ENCODE peak calls at places on chromosomes 12 and 14, in five cellular contexts. A, K, Y, N and G are unnamed samples. For H3K4me1, the result is how much of the 10 kb centered on the place peaks cover.

GRCh38 chr12:90013409-90013808 is 304.8 kb upstream of the ATP2B1 start:
- DNase-seq in A (no peak), K (peak), N (no peak), Y (no peak), G (no peak)

GRCh38 chr14:80425686-80426085 is 214.4 kb upstream of the DIO2 start:
- DNase-seq in K (peak), Y (no peak), A (no peak), N (no peak), G (no peak)

GRCh38 chr12:103742349-103742784 is 98.7 kb downstream of the NT5DC3 start:
- DNase-seq in Y (peak), A (peak), N (no peak), K (no peak), G (peak)

GRCh38 chr14:101236496-101237240 is 324.6 kb upstream of the DIO3 start:
- DNase-seq in N (no peak), K (no peak), A (peak), Y (no peak), G (no peak)

GRCh38 chr12:6047249-6048227 is 76.9 kb downstream of the VWF start:
- DNase-seq in K (peak), A (no peak), N (no peak), Y (no peak), G (no peak)

GRCh38 chr14:104011824-104012517 is 69.6 kb upstream of the RD3L start:
- DNase-seq in Y (no peak), A (peak), K (no peak), N (peak), G (no peak)

GRCh38 chr12:9741726-9742125 is 8.8 kb upstream of the CLECL1 start:
- DNase-seq in Y (no peak), A (no peak), K (no peak), N (no peak), G (no peak)

GRCh38 chr14:75522224-75522764 is at the start of gene BATF:
- DNase-seq in A (no peak), Y (peak), K (no peak), N (no peak), G (no peak)

GRCh38 chr12:30835216-30835615 is 80.5 kb upstream of the CAPRIN2 start:
- DNase-seq in K (no peak), A (no peak), N (no peak), Y (no peak), G (no peak)

GRCh38 chr12:20188930-20189653 is 179.2 kb upstream of the PDE3A start:
- DNase-seq in A (no peak), Y (no peak), K (peak), N (no peak), G (no peak)

GRCh38 chr12:27705263-27705662 is 5.4 kb upstream of the MRPS35 start:
- DNase-seq in A (no peak), N (no peak), K (peak), Y (no peak), G (no peak)

GRCh38 chr12:44628180-44628579 is 247.9 kb downstream of the NELL2 start:
- DNase-seq in K (no peak), N (no peak), A (no peak), Y (no peak), G (no peak)

GRCh38 chr12:54479421-54479820 is 6.0 kb upstream of the GTSF1 start:
- DNase-seq in Y (no peak), A (no peak), K (no peak), N (no peak), G (no peak)

GRCh38 chr14:94775875-94776217 is 5.9 kb upstream of the GSC start:
- DNase-seq in N (no peak), Y (no peak), A (no peak), K (no peak), G (no peak)

GRCh38 chr14:69685217-69685616 is 73.8 kb downstream of the SUSD6 start:
- DNase-seq in A (no peak), Y (no peak), N (no peak), K (no peak), G (no peak)

GRCh38 chr14:56870336-56870735 is 60.1 kb upstream of the OTX2 start:
- DNase-seq in A (no peak), N (no peak), K (no peak), Y (no peak), G (no peak)

GRCh38 chr14:90624228-90624627 is 192.0 kb downstream of the TTC7B start:
- DNase-seq in Y (no peak), A (no peak), N (peak), K (no peak), G (no peak)

GRCh38 chr12:2057041-2057792 is 4.4 kb downstream of the CACNA1C start:
- DNase-seq in K (peak), A (peak), N (peak), Y (peak), G (peak)

GRCh38 chr12:2053675-2054070 is 886 bp downstream of the CACNA1C start:
- DNase-seq in K (peak), N (peak), A (no peak), Y (no peak), G (no peak)

GRCh38 chr12:2051700-2052625 is 824 bp upstream of the CACNA1C start:
- DNase-seq in Y (no peak), A (no peak), N (no peak), K (peak), G (no peak)

GRCh38 chr12:2052861-2053674 is at the start of gene CACNA1C:
- DNase-seq in N (peak), K (peak), Y (peak), A (peak), G (peak)

DNA sequence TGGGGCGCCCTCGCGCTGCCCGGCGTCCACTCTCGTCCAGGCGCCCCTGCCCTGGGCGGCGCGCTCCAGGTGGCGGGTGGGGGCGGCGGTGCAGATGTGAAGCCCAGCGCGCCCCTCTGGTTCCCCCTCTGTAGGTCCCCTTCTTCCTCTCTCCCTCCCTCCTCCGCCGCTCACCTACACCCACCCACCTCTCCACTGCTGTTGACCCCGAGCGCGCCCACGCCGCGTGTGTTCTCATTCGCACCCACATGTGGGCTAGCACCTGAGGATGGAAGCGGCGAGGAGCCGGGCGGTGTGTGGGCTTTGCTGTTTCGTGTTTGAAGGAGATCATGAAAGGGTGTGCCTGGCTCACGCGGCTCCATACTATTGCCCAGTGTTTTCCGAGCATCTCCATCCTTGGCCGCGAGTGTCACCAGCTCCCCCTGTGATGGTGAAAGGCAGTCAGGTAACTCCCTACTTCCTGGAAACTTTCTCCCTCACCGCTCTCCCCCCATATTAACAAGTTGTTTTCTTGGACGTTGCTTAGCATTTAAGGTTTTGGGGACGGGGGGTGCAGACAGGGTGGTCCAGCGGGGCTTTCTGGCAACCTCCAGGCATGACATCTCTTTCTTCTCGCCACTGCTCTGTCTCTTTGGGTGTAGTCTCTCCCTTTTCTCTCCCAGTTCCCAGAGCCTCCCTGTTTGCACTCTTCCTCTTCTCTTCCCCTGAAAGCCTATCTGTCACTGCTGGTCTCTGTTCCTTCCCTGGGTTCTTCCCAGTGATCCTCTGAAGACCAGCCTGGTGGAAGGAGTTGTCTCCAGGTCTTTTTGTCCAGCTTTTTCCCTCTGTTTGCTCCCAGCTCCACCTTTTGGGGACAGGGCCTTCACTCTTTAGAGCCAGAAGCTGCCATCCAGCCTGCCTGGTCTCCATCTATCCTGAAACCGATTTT is 1.6 kb downstream of the CACNA1C start:
- DNase-seq in Y (no peak), A (no peak), N (no peak), K (peak), G (peak)
- H3K4me1 ChIP-seq in Y (under half), A (under half), N (half or more), K (under half), G (under half)

GRCh38 chr14:34425095-34425851 is 36.8 kb downstream of the SPTSSA start:
- DNase-seq in Y (peak), A (peak), K (peak), N (no peak), G (no peak)
- H3K4me1 ChIP-seq in Y (under half), A (under half), K (under half), N (under half), G (under half)

GRCh38 chr12:46382974-46383653 is 10.5 kb upstream of the SLC38A2 start:
- DNase-seq in A (peak), N (peak), Y (peak), K (peak), G (peak)
- H3K4me1 ChIP-seq in A (under half), N (half or more), Y (under half), K (under half), G (under half)

GRCh38 chr12:46362895-46363581 is 9.5 kb downstream of the SLC38A2 start:
- DNase-seq in K (no peak), Y (no peak), N (no peak), A (no peak), G (no peak)
- H3K4me1 ChIP-seq in K (under half), Y (under half), N (half or more), A (half or more), G (under half)

DNA sequence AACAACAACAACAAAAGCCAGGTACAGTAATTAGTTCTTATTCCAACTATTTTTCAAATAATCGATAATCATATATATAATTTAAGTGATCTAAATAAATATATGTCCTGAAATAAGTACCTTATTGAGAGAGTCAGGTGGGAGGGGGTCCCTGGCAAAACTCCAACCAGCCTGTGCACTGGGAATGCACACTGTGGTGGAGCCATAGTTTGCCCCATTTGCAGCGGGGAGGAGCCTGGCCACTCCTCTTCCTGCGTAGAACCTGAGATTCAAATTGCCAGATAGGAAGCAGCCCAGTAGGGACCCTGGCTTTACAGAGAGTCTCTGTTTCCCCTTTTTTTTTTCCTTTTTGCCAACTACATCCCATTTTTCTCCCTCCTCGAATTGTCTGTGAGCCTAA is 26.4 kb downstream of the CPNE8 start:
- DNase-seq in N (no peak), K (no peak), A (no peak), Y (no peak), G (no peak)
- H3K4me1 ChIP-seq in N (under half), K (under half), A (under half), Y (under half), G (under half)

DNA sequence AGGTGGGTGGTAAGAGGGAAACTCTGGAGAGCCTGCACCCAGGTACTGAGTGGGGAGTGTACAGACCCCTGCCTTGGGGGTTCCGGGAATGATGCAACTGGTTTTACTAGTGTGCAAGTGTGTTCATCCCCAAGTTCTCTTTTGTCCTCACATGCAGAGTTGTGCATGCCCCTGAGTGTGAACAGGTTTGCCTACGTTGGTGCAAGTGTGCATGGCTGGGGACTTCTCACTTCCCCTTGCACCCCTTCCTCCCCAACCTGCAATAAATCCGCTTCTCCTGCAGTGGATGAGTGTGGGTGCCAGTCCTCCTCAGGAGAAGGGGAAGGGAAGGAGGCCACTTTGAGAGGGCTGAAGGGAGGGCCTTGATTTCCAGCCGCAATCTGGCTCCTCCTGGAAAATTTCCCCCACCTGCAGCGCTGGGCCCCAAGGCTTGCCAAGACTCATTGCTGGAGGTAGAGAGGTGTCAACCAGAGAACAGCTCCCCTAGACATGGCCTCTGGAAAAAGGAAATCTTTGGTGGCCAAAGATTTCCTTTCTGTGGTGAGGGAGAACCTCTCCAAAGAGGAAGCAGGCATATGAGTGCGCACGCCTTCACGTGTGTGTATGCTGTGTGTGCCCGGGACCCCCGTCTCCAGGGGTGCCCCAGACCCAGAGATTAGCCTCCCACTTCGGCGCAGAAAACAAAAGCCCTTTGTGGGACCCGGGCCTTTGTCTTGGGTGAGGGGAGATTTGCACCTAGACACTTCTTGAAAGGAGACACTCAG is 5.5 kb downstream of the AQP2 start:
- DNase-seq in K (no peak), A (no peak), N (no peak), Y (no peak), G (no peak)
- H3K4me1 ChIP-seq in K (under half), A (under half), N (under half), Y (under half), G (under half)

DNA sequence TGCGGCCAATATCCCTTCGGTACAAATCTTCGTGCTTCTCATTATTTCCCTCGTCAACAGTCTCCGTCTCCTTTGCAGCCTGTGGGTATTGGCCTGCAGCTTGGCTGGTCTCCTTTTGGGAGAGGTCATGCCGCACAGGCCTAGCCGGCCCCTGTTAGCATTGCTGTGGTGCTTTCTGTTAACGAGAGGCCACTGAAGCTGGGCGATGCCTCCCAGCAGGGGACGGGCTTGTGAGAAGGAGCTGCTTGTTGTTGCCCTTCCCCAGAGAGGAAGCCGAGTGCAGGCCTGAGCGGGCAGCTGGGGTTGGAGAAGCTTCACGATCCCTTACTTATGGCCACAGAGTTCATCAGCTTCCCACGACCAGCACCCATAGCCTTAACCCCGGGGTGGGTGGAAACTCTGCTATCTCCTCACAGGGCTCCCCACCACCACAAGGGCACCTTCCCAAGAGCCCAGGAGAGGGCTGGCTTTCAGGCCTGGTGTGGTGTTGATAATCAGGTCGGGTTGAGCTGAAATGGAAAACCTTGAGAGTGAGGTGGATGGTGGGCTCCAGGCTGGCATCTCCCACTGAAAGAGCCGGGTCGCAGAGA is 228.5 kb downstream of the ZFP36L1 start:
- DNase-seq in Y (no peak), N (no peak), K (no peak), A (no peak), G (no peak)
- H3K4me1 ChIP-seq in Y (under half), N (half or more), K (under half), A (half or more), G (half or more)

GRCh38 chr12:101928556-101928955 is 51.2 kb downstream of the DRAM1 start:
- DNase-seq in N (no peak), Y (no peak), A (no peak), K (no peak), G (no peak)
- H3K4me1 ChIP-seq in N (under half), Y (under half), A (under half), K (under half), G (under half)

DNA sequence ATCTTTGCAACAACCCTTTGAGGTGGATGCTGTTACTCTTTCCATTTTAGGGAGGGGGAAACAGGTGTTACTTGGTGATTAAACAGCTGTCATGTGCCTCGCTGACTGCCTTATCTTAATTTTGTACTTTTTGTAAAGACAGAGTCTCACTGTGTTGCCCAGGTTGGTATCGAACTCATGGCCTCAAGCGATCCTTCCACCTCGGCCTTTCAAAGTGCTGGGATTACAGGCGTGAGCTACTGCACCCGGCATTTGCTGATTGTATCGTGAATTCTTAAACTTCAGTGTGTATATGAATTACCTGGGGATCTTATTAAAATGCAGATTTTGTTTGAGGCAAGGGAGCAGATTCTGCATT is 656 bp downstream of the PSMD9 start:
- DNase-seq in N (no peak), A (no peak), Y (no peak), K (no peak), G (no peak)
- H3K4me1 ChIP-seq in N (under half), A (under half), Y (under half), K (under half), G (under half)

DNA sequence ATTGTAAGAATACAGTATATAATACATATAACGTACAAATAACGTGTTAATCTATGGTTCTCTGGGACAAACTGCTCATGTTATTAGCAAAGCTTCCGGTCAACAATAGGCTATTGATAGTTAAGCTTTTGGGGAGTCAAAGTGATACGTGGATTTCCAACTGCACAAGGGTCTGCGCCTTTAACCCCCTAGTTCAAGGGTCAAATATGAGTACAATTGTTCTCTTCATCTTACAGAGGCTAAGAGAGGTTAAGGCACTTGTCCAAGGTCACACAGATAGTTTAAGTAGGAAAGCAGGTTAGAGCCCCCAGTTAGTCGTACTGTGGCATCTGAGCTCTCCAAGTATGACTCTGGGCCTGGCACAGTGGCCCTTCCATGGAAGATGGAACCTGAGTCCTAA is 204.3 kb upstream of the KRR1 start:
- DNase-seq in N (no peak), Y (no peak), A (no peak), K (no peak), G (no peak)
- H3K4me1 ChIP-seq in N (under half), Y (under half), A (under half), K (under half), G (under half)